ENCODE peak calls at places on chromosomes 2 and 18, in six cellular contexts. One of them, this sample, is unnamed.

GRCh38 chr18:70041459-70042020 is 93.9 kb upstream of the CD226 start:
- DNase-seq in OCI-LY7: no peak
- DNase-seq in GM23248: no peak
- DNase-seq in AG04450: no peak
- DNase-seq in astrocyte of the spinal cord: no peak
- DNase-seq in CD8-positive, alpha-beta memory T cell: no peak
- DNase-seq in this sample: no peak

GRCh38 chr2:191436368-191437055 is 191.3 kb downstream of the MYO1B start:
- DNase-seq in GM23248: no peak
- DNase-seq in OCI-LY7: no peak
- DNase-seq in CD8-positive, alpha-beta memory T cell: no peak
- DNase-seq in AG04450: no peak
- DNase-seq in astrocyte of the spinal cord: no peak
- DNase-seq in this sample: no peak

GRCh38 chr2:204109681-204110080 is 173.1 kb downstream of the ICOS start:
- DNase-seq in OCI-LY7: no peak
- DNase-seq in CD8-positive, alpha-beta memory T cell: no peak
- DNase-seq in GM23248: no peak
- DNase-seq in astrocyte of the spinal cord: no peak
- DNase-seq in AG04450: no peak
- DNase-seq in this sample: no peak

GRCh38 chr2:175003875-175004729 is 1.1 kb downstream of the CHN1 start:
- DNase-seq in CD8-positive, alpha-beta memory T cell: no peak
- DNase-seq in AG04450: no peak
- DNase-seq in astrocyte of the spinal cord: peak; percentile 24
- DNase-seq in GM23248: peak; percentile 53
- DNase-seq in OCI-LY7: no peak
- DNase-seq in this sample: no peak

GRCh38 chr2:134232868-134233732 is 20.8 kb upstream of the MGAT5 start:
- DNase-seq in CD8-positive, alpha-beta memory T cell: no peak
- DNase-seq in OCI-LY7: peak; percentile 81
- DNase-seq in GM23248: peak; percentile 43
- DNase-seq in astrocyte of the spinal cord: peak; percentile 26
- DNase-seq in AG04450: no peak
- DNase-seq in this sample: no peak

GRCh38 chr18:6370886-6371635 is 43.6 kb downstream of the L3MBTL4 start:
- DNase-seq in AG04450: no peak
- DNase-seq in OCI-LY7: no peak
- DNase-seq in CD8-positive, alpha-beta memory T cell: no peak
- DNase-seq in astrocyte of the spinal cord: no peak
- DNase-seq in GM23248: no peak
- DNase-seq in this sample: no peak

GRCh38 chr2:235086481-235087184 is 134.8 kb downstream of the SH3BP4 start:
- DNase-seq in OCI-LY7: no peak
- DNase-seq in CD8-positive, alpha-beta memory T cell: no peak
- DNase-seq in AG04450: no peak
- DNase-seq in astrocyte of the spinal cord: no peak
- DNase-seq in GM23248: no peak
- DNase-seq in this sample: no peak

GRCh38 chr2:101502095-101502494 is 27.2 kb upstream of the RFX8 start:
- DNase-seq in OCI-LY7: no peak
- DNase-seq in AG04450: no peak
- DNase-seq in astrocyte of the spinal cord: no peak
- DNase-seq in CD8-positive, alpha-beta memory T cell: no peak
- DNase-seq in GM23248: no peak
- DNase-seq in this sample: no peak

GRCh38 chr2:19846567-19846966 is 55.2 kb downstream of the TTC32 start:
- DNase-seq in OCI-LY7: no peak
- DNase-seq in astrocyte of the spinal cord: no peak
- DNase-seq in CD8-positive, alpha-beta memory T cell: no peak
- DNase-seq in AG04450: no peak
- DNase-seq in GM23248: no peak
- DNase-seq in this sample: no peak

GRCh38 chr2:26243643-26244478 is 571 bp downstream of the HADHA start:
- DNase-seq in OCI-LY7: peak; percentile 59
- DNase-seq in CD8-positive, alpha-beta memory T cell: no peak
- DNase-seq in AG04450: no peak
- DNase-seq in GM23248: peak; percentile 58
- DNase-seq in astrocyte of the spinal cord: peak; percentile 50
- DNase-seq in this sample: peak; percentile 32

GRCh38 chr2:1553671-1554295 is 140.5 kb downstream of the TPO start:
- DNase-seq in OCI-LY7: no peak
- DNase-seq in GM23248: peak; percentile 88
- DNase-seq in CD8-positive, alpha-beta memory T cell: no peak
- DNase-seq in astrocyte of the spinal cord: peak; percentile 83
- DNase-seq in AG04450: peak; percentile 59
- DNase-seq in this sample: peak; percentile 69

GRCh38 chr2:158889135-158889853 is 79.1 kb upstream of the TANC1 start:
- DNase-seq in AG04450: no peak
- DNase-seq in GM23248: no peak
- DNase-seq in CD8-positive, alpha-beta memory T cell: no peak
- DNase-seq in astrocyte of the spinal cord: no peak
- DNase-seq in OCI-LY7: no peak
- DNase-seq in this sample: peak; percentile 55

GRCh38 chr2:230906471-230907230 is 18.4 kb downstream of the GPR55 start:
- DNase-seq in AG04450: no peak
- DNase-seq in OCI-LY7: no peak
- DNase-seq in astrocyte of the spinal cord: no peak
- DNase-seq in GM23248: no peak
- DNase-seq in CD8-positive, alpha-beta memory T cell: no peak
- DNase-seq in this sample: no peak

GRCh38 chr18:31738460-31739407 is 21.9 kb downstream of the SLC25A52 start:
- DNase-seq in CD8-positive, alpha-beta memory T cell: no peak
- DNase-seq in GM23248: peak; percentile 9
- DNase-seq in OCI-LY7: no peak
- DNase-seq in astrocyte of the spinal cord: no peak
- DNase-seq in AG04450: no peak
- DNase-seq in this sample: no peak

GRCh38 chr18:50396005-50396404 is 21.2 kb downstream of the SKA1 start:
- DNase-seq in GM23248: no peak
- DNase-seq in OCI-LY7: no peak
- DNase-seq in CD8-positive, alpha-beta memory T cell: no peak
- DNase-seq in astrocyte of the spinal cord: no peak
- DNase-seq in AG04450: no peak
- DNase-seq in this sample: no peak

GRCh38 chr18:50399582-50399981 is 24.7 kb downstream of the SKA1 start:
- DNase-seq in GM23248: no peak
- DNase-seq in astrocyte of the spinal cord: no peak
- DNase-seq in OCI-LY7: no peak
- DNase-seq in CD8-positive, alpha-beta memory T cell: no peak
- DNase-seq in AG04450: no peak
- DNase-seq in this sample: no peak

GRCh38 chr18:50397023-50397422 is 22.2 kb downstream of the SKA1 start:
- DNase-seq in CD8-positive, alpha-beta memory T cell: no peak
- DNase-seq in astrocyte of the spinal cord: no peak
- DNase-seq in AG04450: no peak
- DNase-seq in GM23248: no peak
- DNase-seq in OCI-LY7: no peak
- DNase-seq in this sample: peak; percentile 14

GRCh38 chr18:50398947-50399346 is 24.1 kb downstream of the SKA1 start:
- DNase-seq in GM23248: no peak
- DNase-seq in astrocyte of the spinal cord: no peak
- DNase-seq in CD8-positive, alpha-beta memory T cell: no peak
- DNase-seq in AG04450: no peak
- DNase-seq in OCI-LY7: no peak
- DNase-seq in this sample: no peak

GRCh38 chr18:50398099-50398498 is 23.3 kb downstream of the SKA1 start:
- DNase-seq in OCI-LY7: no peak
- DNase-seq in astrocyte of the spinal cord: no peak
- DNase-seq in GM23248: no peak
- DNase-seq in CD8-positive, alpha-beta memory T cell: no peak
- DNase-seq in AG04450: no peak
- DNase-seq in this sample: no peak
- H3K4me3 ChIP-seq in OCI-LY7: no peak overlapping the region
- H3K4me3 ChIP-seq in astrocyte of the spinal cord: no peak overlapping the region
- H3K4me3 ChIP-seq in GM23248: no peak overlapping the region
- H3K4me3 ChIP-seq in CD8-positive, alpha-beta memory T cell: no peak overlapping the region
- H3K4me3 ChIP-seq in AG04450: no peak overlapping the region
- H3K4me3 ChIP-seq in this sample: no peak overlapping the region

GRCh38 chr2:240820607-240821428 is 799 bp upstream of the KIF1A start:
- DNase-seq in astrocyte of the spinal cord: no peak
- DNase-seq in GM23248: no peak
- DNase-seq in OCI-LY7: no peak
- DNase-seq in AG04450: no peak
- DNase-seq in CD8-positive, alpha-beta memory T cell: no peak
- DNase-seq in this sample: no peak
- H3K4me3 ChIP-seq in astrocyte of the spinal cord: no peak overlapping the region
- H3K4me3 ChIP-seq in GM23248: no peak overlapping the region
- H3K4me3 ChIP-seq in OCI-LY7: no peak overlapping the region
- H3K4me3 ChIP-seq in AG04450: no peak overlapping the region
- H3K4me3 ChIP-seq in CD8-positive, alpha-beta memory T cell: no peak overlapping the region
- H3K4me3 ChIP-seq in this sample: no peak overlapping the region

GRCh38 chr2:70897977-70898226 is 37.8 kb upstream of the ATP6V1B1 start:
- DNase-seq in AG04450: no peak
- DNase-seq in GM23248: no peak
- DNase-seq in OCI-LY7: no peak
- DNase-seq in astrocyte of the spinal cord: no peak
- DNase-seq in CD8-positive, alpha-beta memory T cell: no peak
- DNase-seq in this sample: no peak

GRCh38 chr2:70895249-70895648 is 40.5 kb upstream of the ATP6V1B1 start:
- DNase-seq in GM23248: no peak
- DNase-seq in CD8-positive, alpha-beta memory T cell: no peak
- DNase-seq in astrocyte of the spinal cord: no peak
- DNase-seq in OCI-LY7: no peak
- DNase-seq in AG04450: no peak
- DNase-seq in this sample: no peak

GRCh38 chr2:70897203-70897976 is 38.3 kb upstream of the ATP6V1B1 start:
- DNase-seq in AG04450: no peak
- DNase-seq in GM23248: peak; percentile 36
- DNase-seq in astrocyte of the spinal cord: no peak
- DNase-seq in CD8-positive, alpha-beta memory T cell: no peak
- DNase-seq in OCI-LY7: no peak
- DNase-seq in this sample: peak; percentile 31

GRCh38 chr2:70895998-70896764 is 39.5 kb upstream of the ATP6V1B1 start:
- DNase-seq in astrocyte of the spinal cord: no peak
- DNase-seq in CD8-positive, alpha-beta memory T cell: no peak
- DNase-seq in OCI-LY7: no peak
- DNase-seq in GM23248: no peak
- DNase-seq in AG04450: no peak
- DNase-seq in this sample: no peak

GRCh38 chr2:70896765-70897202 is 38.9 kb upstream of the ATP6V1B1 start:
- DNase-seq in astrocyte of the spinal cord: no peak
- DNase-seq in OCI-LY7: no peak
- DNase-seq in CD8-positive, alpha-beta memory T cell: no peak
- DNase-seq in AG04450: no peak
- DNase-seq in GM23248: no peak
- DNase-seq in this sample: no peak
- H3K4me3 ChIP-seq in astrocyte of the spinal cord: no peak overlapping the region
- H3K4me3 ChIP-seq in OCI-LY7: no peak overlapping the region
- H3K4me3 ChIP-seq in CD8-positive, alpha-beta memory T cell: no peak overlapping the region
- H3K4me3 ChIP-seq in AG04450: no peak overlapping the region
- H3K4me3 ChIP-seq in GM23248: no peak overlapping the region
- H3K4me3 ChIP-seq in this sample: no peak overlapping the region

DNA sequence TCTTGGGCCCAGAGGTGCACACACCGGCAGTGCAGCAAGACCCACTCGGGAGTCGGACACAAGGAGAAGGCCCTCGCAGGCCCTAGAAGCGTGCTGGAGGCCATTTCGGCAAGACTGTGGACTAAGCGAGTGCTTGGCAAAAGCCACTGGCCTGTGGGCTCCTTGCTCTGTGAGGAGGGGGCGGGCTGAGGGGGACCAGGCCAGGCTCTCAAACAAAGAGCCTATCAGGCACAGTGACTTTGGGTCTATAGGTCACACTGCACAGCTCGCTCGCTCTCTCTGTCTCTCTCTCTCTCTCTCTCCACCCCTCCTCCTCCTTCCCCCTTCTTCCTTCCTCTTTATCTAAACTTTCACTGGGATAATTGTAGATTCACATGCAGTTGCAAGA is 23.6 kb upstream of the ZCCHC2 start:
- DNase-seq in GM23248: no peak
- DNase-seq in OCI-LY7: no peak
- DNase-seq in astrocyte of the spinal cord: no peak
- DNase-seq in CD8-positive, alpha-beta memory T cell: no peak
- DNase-seq in AG04450: no peak
- DNase-seq in this sample: no peak
- H3K4me3 ChIP-seq in GM23248: no peak overlapping the region
- H3K4me3 ChIP-seq in OCI-LY7: no peak overlapping the region
- H3K4me3 ChIP-seq in astrocyte of the spinal cord: no peak overlapping the region
- H3K4me3 ChIP-seq in CD8-positive, alpha-beta memory T cell: no peak overlapping the region
- H3K4me3 ChIP-seq in AG04450: no peak overlapping the region
- H3K4me3 ChIP-seq in this sample: no peak overlapping the region

DNA sequence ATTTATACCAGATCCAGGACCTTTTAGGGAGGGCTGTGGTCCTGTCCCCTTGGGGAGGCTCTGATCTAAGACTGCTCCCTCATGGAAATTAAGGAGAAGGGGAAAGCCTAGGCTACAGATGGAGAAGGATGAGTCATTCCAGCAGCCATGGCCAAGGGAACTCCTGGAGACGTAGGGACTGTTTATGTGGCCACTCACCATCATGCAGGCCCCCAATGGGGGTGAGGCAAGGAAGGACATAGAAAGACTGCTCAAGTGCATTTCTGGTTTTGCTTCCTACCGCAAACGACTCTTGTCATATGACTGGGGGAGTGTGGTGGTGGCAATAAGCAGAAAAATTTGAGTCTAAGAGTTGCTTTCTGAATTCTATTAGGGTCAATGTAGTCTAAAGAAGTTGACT is 54.0 kb upstream of the CYP1B1 start:
- DNase-seq in AG04450: no peak
- DNase-seq in CD8-positive, alpha-beta memory T cell: no peak
- DNase-seq in GM23248: peak; percentile 29
- DNase-seq in OCI-LY7: no peak
- DNase-seq in astrocyte of the spinal cord: no peak
- DNase-seq in this sample: peak; percentile 28
- H3K4me3 ChIP-seq in AG04450: no peak overlapping the region
- H3K4me3 ChIP-seq in CD8-positive, alpha-beta memory T cell: no peak overlapping the region
- H3K4me3 ChIP-seq in GM23248: no peak overlapping the region
- H3K4me3 ChIP-seq in OCI-LY7: no peak overlapping the region
- H3K4me3 ChIP-seq in astrocyte of the spinal cord: no peak overlapping the region
- H3K4me3 ChIP-seq in this sample: no peak overlapping the region

DNA sequence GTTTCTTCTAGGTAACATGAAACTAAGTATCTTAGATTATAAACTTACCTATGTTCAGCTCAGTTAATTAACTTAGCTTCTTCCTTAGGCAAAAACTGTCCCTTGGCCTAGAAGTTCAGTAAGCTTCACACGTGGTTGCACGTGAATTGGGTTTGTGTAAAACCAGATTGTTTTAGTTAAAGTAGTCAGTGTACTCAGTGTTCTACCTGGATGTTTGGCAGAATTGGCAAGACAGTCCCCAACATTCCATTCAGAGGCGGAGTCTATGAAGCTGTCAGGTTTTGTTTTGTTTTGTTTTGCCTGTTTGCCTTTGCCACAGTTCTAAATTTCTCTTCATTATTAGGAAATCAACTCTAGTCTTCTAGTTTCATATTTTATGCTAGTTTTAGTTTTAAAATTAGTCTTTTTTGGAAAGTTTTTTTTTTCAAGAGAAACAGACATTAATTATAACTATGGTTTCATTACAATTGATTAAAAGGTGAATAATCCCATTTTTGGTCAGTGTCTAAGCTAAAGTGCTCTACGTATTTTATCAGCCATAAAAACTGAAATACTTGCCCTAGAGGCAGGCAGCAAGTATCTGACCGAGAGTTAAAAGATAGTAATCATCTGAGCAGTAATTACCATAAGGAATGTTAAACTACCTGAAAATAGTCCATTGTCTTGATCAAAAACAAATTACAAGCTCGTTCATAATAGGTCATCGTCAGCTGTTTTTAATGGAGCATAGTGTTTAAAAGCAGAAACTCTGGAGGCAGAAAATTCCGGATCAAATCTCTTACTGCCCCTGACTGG is 105.5 kb upstream of the ZEB2 start:
- DNase-seq in GM23248: no peak
- DNase-seq in OCI-LY7: no peak
- DNase-seq in AG04450: no peak
- DNase-seq in CD8-positive, alpha-beta memory T cell: no peak
- DNase-seq in astrocyte of the spinal cord: no peak
- DNase-seq in this sample: no peak
- H3K4me3 ChIP-seq in GM23248: no peak overlapping the region
- H3K4me3 ChIP-seq in OCI-LY7: no peak overlapping the region
- H3K4me3 ChIP-seq in AG04450: no peak overlapping the region
- H3K4me3 ChIP-seq in CD8-positive, alpha-beta memory T cell: no peak overlapping the region
- H3K4me3 ChIP-seq in astrocyte of the spinal cord: no peak overlapping the region
- H3K4me3 ChIP-seq in this sample: no peak overlapping the region